ENCODE peak calls at places on chromosome 18, in seven cellular contexts. X is fibroblast of the aortic adventitia, F is T-cell, L is foreskin melanocyte, S is NCI-H226, D is hippocampal formation, Y is progenitor cell of endocrine pancreas. I is an unnamed sample.
A peak's percentile ranks its signal among the peaks of the same experiment; 100 is the strongest.

GRCh38 chr18:3998698-3999333 is 456.3 kb downstream of the DLGAP1 start:
- DNase-seq in S (peak; percentile 23), Y (no peak), F (no peak), L (peak; percentile 21), X (peak; percentile 83), D (peak; percentile 66), I (no peak)

GRCh38 chr18:27007880-27008279 is 142.4 kb upstream of the AQP4 start:
- DNase-seq in F (no peak), X (no peak), D (no peak), S (no peak), L (no peak), Y (no peak), I (no peak)

GRCh38 chr18:69961718-69962117 is 14.0 kb upstream of the CD226 start:
- DNase-seq in Y (no peak), S (no peak), L (no peak), F (no peak), D (no peak), X (no peak), I (no peak)

GRCh38 chr18:8684577-8684976 is 20.8 kb upstream of the MTCL1 start:
- DNase-seq in F (no peak), X (no peak), L (no peak), Y (no peak), S (no peak), D (no peak), I (no peak)

GRCh38 chr18:59842947-59843346 is 56.8 kb upstream of the PMAIP1 start:
- DNase-seq in S (no peak), F (no peak), Y (no peak), X (no peak), D (no peak), L (no peak), I (no peak)

GRCh38 chr18:67243799-67244587 is 272.5 kb downstream of the DSEL start:
- DNase-seq in D (no peak), L (no peak), Y (no peak), X (peak; percentile 43), S (no peak), F (no peak), I (no peak)

GRCh38 chr18:9094307-9095226 is 7.9 kb upstream of the NDUFV2 start:
- DNase-seq in D (no peak), S (no peak), Y (no peak), L (no peak), F (no peak), X (peak; percentile 76), I (no peak)

GRCh38 chr18:22604986-22605421 is 187.3 kb upstream of the CTAGE1 start:
- DNase-seq in F (no peak), D (no peak), L (no peak), Y (no peak), X (no peak), S (peak; percentile 53), I (no peak)

GRCh38 chr18:62781893-62782292 is 66.6 kb downstream of the PHLPP1 start:
- DNase-seq in D (no peak), Y (no peak), X (peak; percentile 76), S (peak; percentile 75), L (no peak), F (no peak), I (no peak)

GRCh38 chr18:55264108-55264507 is 304.8 kb upstream of the CCDC68 start:
- DNase-seq in S (peak; percentile 54), X (peak; percentile 73), D (no peak), Y (no peak), L (no peak), F (no peak), I (no peak)

GRCh38 chr18:65215865-65216466 is 534.8 kb upstream of the CDH7 start:
- DNase-seq in F (no peak), L (no peak), Y (no peak), S (no peak), D (no peak), X (no peak), I (no peak)

GRCh38 chr18:61333271-61333745 is at the start of gene CDH20:
- DNase-seq in Y (no peak), S (no peak), D (no peak), F (no peak), L (no peak), X (no peak), I (no peak)

GRCh38 chr18:39134255-39134654 is 1568.7 kb upstream of the CELF4 start:
- DNase-seq in S (no peak), Y (no peak), F (no peak), X (no peak), L (no peak), D (no peak), I (no peak)

GRCh38 chr18:47549141-47549540 is 297.7 kb upstream of the SKOR2 start:
- DNase-seq in X (no peak), D (no peak), S (no peak), Y (no peak), F (no peak), L (no peak), I (no peak)

GRCh38 chr18:75962177-75962576 is 532.9 kb downstream of the ZNF516 start:
- DNase-seq in S (no peak), Y (no peak), F (no peak), D (no peak), X (no peak), L (no peak), I (no peak)

GRCh38 chr18:50745946-50746345 is 73.9 kb downstream of the MRO start:
- DNase-seq in D (no peak), Y (no peak), F (no peak), S (no peak), L (no peak), X (no peak), I (no peak)

GRCh38 chr18:62131305-62131909 is 55.4 kb downstream of the PIGN start:
- DNase-seq in L (peak; percentile 25), D (peak; percentile 78), Y (peak; percentile 43), F (peak; percentile 55), X (peak; percentile 82), S (no peak), I (peak; percentile 18)

GRCh38 chr18:76405761-76406356 is 89.2 kb downstream of the ZNF516 start:
- DNase-seq in L (no peak), X (peak; percentile 60), S (no peak), D (no peak), F (no peak), Y (no peak), I (peak; percentile 50)

GRCh38 chr18:40293311-40293710 is 1661.7 kb upstream of the PIK3C3 start:
- DNase-seq in X (no peak), D (no peak), L (no peak), S (no peak), F (no peak), Y (no peak), I (no peak)